ENCODE peak calls at places on chromosomes 4 and X, in five cellular contexts. J is colonic mucosa, X is choroid plexus epithelial cell, B is AG10803, D is AG04450. S is an unnamed sample.

GRCh38 chr4:8461616-8462015 is 21.0 kb downstream of the TRMT44 start:
- DNase-seq in J (no peak), X (no peak), B (no peak), D (no peak), S (no peak)

GRCh38 chr4:25058796-25059195 is 28.1 kb upstream of the LGI2 start:
- DNase-seq in J (no peak), X (no peak), B (no peak), D (no peak), S (no peak)

GRCh38 chr4:95508421-95508820 is 40.4 kb downstream of the UNC5C start:
- DNase-seq in J (no peak), X (peak; percentile 63), B (no peak), D (no peak), S (no peak)

GRCh38 chrX:63560601-63561218 is 209.6 kb upstream of the SPIN4 start:
- DNase-seq in J (peak; percentile 73), X (peak; percentile 82), B (peak; percentile 69), D (peak; percentile 30), S (peak; percentile 75)

GRCh38 chr4:3671571-3672464 is 94.4 kb upstream of the ADRA2C start:
- DNase-seq in J (no peak), X (peak; percentile 3), B (no peak), D (no peak), S (peak; percentile 31)

GRCh38 chrX:70134116-70134477 is 850 bp downstream of the IGBP1 start:
- DNase-seq in J (peak; percentile 25), X (peak; percentile 45), B (peak; percentile 20), D (no peak), S (no peak)

GRCh38 chrX:56402207-56402606 is 161.2 kb upstream of the UBQLN2 start:
- DNase-seq in J (no peak), X (no peak), B (no peak), D (no peak), S (no peak)

GRCh38 chr4:120079839-120080520 is 13.3 kb upstream of the MAD2L1 start:
- DNase-seq in J (no peak), X (no peak), B (no peak), D (no peak), S (no peak)

GRCh38 chrX:8668797-8669196 is 63.1 kb downstream of the ANOS1 start:
- DNase-seq in J (no peak), X (no peak), B (no peak), D (no peak), S (no peak)

GRCh38 chr4:65671402-65671801 is 1.1 kb upstream of the EPHA5 start:
- DNase-seq in J (no peak), X (no peak), B (no peak), D (no peak), S (no peak)

GRCh38 chr4:159495515-159496236 is 392.8 kb downstream of the RAPGEF2 start:
- DNase-seq in J (no peak), X (peak; percentile 70), B (no peak), D (no peak), S (no peak)

GRCh38 chr4:181548873-181549541 is 694.2 kb upstream of the TENM3 start:
- DNase-seq in J (no peak), X (peak; percentile 82), B (peak; percentile 80), D (peak; percentile 57), S (no peak)

GRCh38 chr4:78585633-78586032 is 34.1 kb downstream of the ANXA3 start:
- DNase-seq in J (no peak), X (no peak), B (peak; percentile 17), D (no peak), S (no peak)

GRCh38 chr4:185560316-185560715 is 25.0 kb upstream of the PDLIM3 start:
- DNase-seq in J (no peak), X (no peak), B (no peak), D (no peak), S (no peak)

GRCh38 chrX:71992711-71993110 is 82.1 kb downstream of the NHSL2 start:
- DNase-seq in J (no peak), X (no peak), B (no peak), D (no peak), S (no peak)

GRCh38 chrX:21745756-21746155 is 12.2 kb downstream of the SMPX start:
- DNase-seq in J (peak; percentile 47), X (peak; percentile 58), B (peak; percentile 23), D (no peak), S (no peak)

GRCh38 chr4:15506464-15506863 is 36.8 kb downstream of the CC2D2A start:
- DNase-seq in J (no peak), X (peak; percentile 90), B (peak; percentile 23), D (peak; percentile 11), S (no peak)

DNA sequence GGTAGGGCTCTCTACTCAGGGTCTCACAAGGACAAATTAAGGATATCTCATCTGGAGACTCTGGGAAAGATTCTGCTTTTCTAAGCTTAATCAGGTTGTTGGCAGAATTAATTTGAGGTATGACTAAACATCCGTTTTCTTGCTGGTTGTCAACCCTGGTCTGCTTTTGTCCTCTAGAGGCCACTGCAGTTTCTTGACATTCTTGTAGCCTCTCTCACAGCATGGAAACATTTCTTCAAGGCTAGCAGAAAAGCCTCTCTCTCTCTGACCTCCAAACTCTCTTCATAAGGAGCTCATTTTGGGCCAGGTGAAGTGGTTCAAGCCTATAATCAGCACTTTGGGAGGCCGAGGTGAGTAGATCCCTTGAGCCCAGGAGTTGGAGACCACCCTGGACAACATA is 749.5 kb upstream of the PCDH7 start:
- DNase-seq in J (no peak), X (no peak), B (no peak), D (no peak), S (no peak)
- TF ChIP-seq CTCF in J (no peak), X (no peak), B (no peak), D (no peak), S (no peak)

GRCh38 chr4:180059216-180059881 is 2183.9 kb upstream of the TENM3 start:
- DNase-seq in J (peak; percentile 23), X (no peak), B (no peak), D (no peak), S (peak; percentile 49)

GRCh38 chr4:180060159-180060889 is 2182.9 kb upstream of the TENM3 start:
- DNase-seq in J (no peak), X (peak; percentile 12), B (no peak), D (no peak), S (no peak)

GRCh38 chr4:180058731-180059215 is 2184.4 kb upstream of the TENM3 start:
- DNase-seq in J (peak; percentile 77), X (peak; percentile 16), B (peak; percentile 12), D (no peak), S (peak; percentile 69)

GRCh38 chr4:180057198-180057821 is 2185.9 kb upstream of the TENM3 start:
- DNase-seq in J (no peak), X (no peak), B (no peak), D (no peak), S (no peak)

DNA sequence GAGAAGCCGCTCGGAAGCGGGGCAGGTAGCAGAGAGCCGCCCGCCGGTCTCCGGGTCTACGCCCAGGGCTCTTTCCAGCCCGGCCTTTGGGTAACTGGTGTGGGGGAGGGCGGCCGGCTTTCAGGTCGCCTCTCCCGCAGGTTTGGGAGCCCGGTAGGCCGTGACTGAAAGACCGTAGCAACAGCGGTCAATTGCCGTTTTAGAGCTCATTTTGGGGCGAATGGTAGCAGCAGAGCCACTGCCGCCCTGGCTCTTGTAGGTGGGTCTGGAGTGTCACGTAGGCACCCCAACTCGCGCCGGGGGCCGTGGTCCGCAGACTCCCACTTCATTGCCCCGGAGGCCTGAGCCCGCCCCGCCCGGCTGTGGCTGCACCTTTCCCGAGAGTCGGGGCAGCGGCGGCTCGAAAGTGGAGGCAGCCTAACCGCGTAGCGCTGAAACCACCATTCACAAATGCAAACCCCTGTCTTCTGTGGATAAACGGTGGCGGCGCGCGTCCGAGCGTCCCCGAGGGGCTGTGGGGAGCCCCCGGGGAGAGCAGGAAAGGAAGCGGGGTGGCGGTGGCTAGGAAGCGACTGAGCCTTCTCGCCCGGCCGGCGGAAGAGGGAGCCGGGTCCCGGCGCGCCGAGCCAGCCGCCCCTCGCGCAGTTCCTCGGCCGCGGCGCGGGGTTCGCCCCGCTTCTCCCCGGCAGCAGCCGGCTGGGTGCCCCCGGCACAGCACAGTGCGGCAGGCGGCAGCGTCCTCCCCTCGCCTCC is 2185.1 kb upstream of the TENM3 start:
- DNase-seq in J (peak; percentile 42), X (peak; percentile 12), B (no peak), D (no peak), S (peak; percentile 75)
- H3K4me3 ChIP-seq in J (peak overlapping the region; percentile 52), X (peak overlapping the region; percentile 57), B (peak overlapping the region; percentile 41), D (peak overlapping the region; percentile 59), S (peak overlapping the region; percentile 46)

DNA sequence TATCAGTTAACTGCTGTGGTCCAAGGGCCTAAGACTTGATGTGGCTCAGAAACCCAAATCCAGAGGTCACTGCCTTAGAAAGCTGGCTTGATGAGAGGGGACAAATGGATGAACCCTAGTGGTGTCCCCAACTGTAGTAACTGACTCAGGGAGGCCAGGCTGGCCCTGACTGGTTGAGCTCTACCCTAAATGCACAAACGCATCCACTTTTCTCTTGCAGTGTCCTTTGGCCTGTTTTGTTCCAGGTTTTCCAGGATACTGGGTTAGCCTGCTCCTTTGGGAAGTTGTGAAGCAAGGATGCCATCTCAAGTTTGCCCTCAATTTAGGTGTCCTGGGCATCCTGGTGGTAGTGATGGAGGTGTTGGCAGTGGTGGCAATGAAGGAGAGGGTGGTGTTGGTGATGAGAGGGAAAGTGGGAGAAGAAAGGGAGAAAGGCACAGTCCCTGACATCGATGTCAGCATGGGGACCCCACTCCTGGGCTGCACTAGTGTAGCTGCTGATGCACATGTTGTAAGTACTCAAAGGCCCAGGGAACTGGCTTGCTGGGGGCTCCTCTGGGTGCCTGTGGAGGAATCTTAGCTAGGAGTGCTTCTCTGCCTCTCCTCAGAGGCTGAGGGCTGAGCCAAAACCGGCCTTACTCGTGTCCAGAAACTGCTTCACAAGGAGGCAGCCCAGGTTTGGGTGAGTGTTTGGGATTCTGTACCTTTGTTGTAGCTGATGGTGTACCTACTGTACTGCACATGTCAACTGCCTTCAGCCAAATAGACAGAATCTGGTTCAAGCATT is 2.9 kb upstream of the HAND2 start:
- DNase-seq in J (no peak), X (no peak), B (no peak), D (no peak), S (no peak)
- TF ChIP-seq CTCF in J (no peak), X (no peak), B (no peak), D (no peak), S (no peak)

GRCh38 chrX:47581731-47582647 is at the start of gene TIMP1:
- DNase-seq in J (peak; percentile 84), X (peak; percentile 95), B (peak; percentile 91), D (peak; percentile 78), S (peak; percentile 96)

GRCh38 chrX:47586043-47586787 is 4.0 kb downstream of the TIMP1 start:
- DNase-seq in J (peak; percentile 13), X (no peak), B (no peak), D (no peak), S (no peak)

GRCh38 chrX:47584714-47585113 is 2.5 kb downstream of the TIMP1 start:
- DNase-seq in J (no peak), X (no peak), B (no peak), D (no peak), S (no peak)

GRCh38 chrX:47585273-47585672 is 3.0 kb downstream of the TIMP1 start:
- DNase-seq in J (no peak), X (no peak), B (no peak), D (no peak), S (no peak)

GRCh38 chrX:47583240-47583861 is 1.1 kb downstream of the TIMP1 start:
- DNase-seq in J (no peak), X (no peak), B (no peak), D (no peak), S (no peak)
- H3K4me3 ChIP-seq in J (peak overlapping the region; percentile 13), X (peak overlapping the region; percentile 75), B (peak overlapping the region; percentile 77), D (peak overlapping the region; percentile 79), S (peak overlapping the region; percentile 46)

GRCh38 chr4:37223732-37224131 is 20.8 kb upstream of the NWD2 start:
- DNase-seq in J (no peak), X (no peak), B (no peak), D (no peak), S (no peak)

GRCh38 chr4:37224832-37225231 is 19.7 kb upstream of the NWD2 start:
- DNase-seq in J (no peak), X (no peak), B (no peak), D (no peak), S (no peak)

GRCh38 chr4:37216209-37216608 is 28.3 kb upstream of the NWD2 start:
- DNase-seq in J (no peak), X (no peak), B (no peak), D (no peak), S (no peak)

GRCh38 chr4:37219251-37219650 is 25.3 kb upstream of the NWD2 start:
- DNase-seq in J (no peak), X (no peak), B (no peak), D (no peak), S (no peak)
- TF ChIP-seq CTCF in J (no peak), X (no peak), B (no peak), D (no peak), S (no peak)